ENCODE peak calls at places on chromosomes 2 and 18, in seven cellular contexts. Y is upper lobe of right lung, T is cardiac fibroblast, L is brain microvascular endothelial cell, N is natural killer cell, O is tibial nerve, J is type B pancreatic cell. M is an unnamed sample.

GRCh38 chr2:229223107-229223506 is 48.0 kb downstream of the PID1 start:
- DNase-seq in Y (no peak), T (no peak), L (no peak), N (no peak), O (no peak), J (no peak), M (no peak)

GRCh38 chr18:79904357-79905147 is 46.9 kb downstream of the SLC66A2 start:
- DNase-seq in Y (peak), T (no peak), L (no peak), N (peak), O (no peak), J (no peak), M (no peak)

GRCh38 chr18:40676676-40677075 is 1278.4 kb upstream of the PIK3C3 start:
- DNase-seq in Y (no peak), T (peak), L (peak), N (no peak), O (no peak), J (no peak), M (no peak)

GRCh38 chr2:9095690-9096089 is 92.2 kb upstream of the MBOAT2 start:
- DNase-seq in Y (peak), T (peak), L (peak), N (no peak), O (no peak), J (no peak), M (no peak)

GRCh38 chr18:29383311-29384273 is 1206.7 kb upstream of the CDH2 start:
- DNase-seq in Y (no peak), T (peak), L (no peak), N (no peak), O (no peak), J (no peak), M (peak)

GRCh38 chr2:51673628-51674027 is 641.7 kb upstream of the NRXN1 start:
- DNase-seq in Y (no peak), T (no peak), L (no peak), N (no peak), O (no peak), J (no peak), M (no peak)

GRCh38 chr2:55099878-55100820 is 49.9 kb upstream of the RTN4 start:
- DNase-seq in Y (no peak), T (peak), L (peak), N (no peak), O (no peak), J (no peak), M (no peak)

GRCh38 chr2:240584486-240585031 is 2.0 kb upstream of the CAPN10 start:
- DNase-seq in Y (peak), T (peak), L (peak), N (no peak), O (no peak), J (no peak), M (no peak)

GRCh38 chr2:62432407-62432806 is 73.6 kb downstream of the TMEM17 start:
- DNase-seq in Y (no peak), T (no peak), L (no peak), N (no peak), O (no peak), J (no peak), M (no peak)

GRCh38 chr18:59566507-59566906 is 130.7 kb downstream of the CCBE1 start:
- DNase-seq in Y (no peak), T (peak), L (no peak), N (no peak), O (no peak), J (no peak), M (no peak)

GRCh38 chr2:95040470-95040869 is 15.0 kb downstream of the MAL start:
- DNase-seq in Y (no peak), T (no peak), L (no peak), N (no peak), O (no peak), J (no peak), M (no peak)

DNA sequence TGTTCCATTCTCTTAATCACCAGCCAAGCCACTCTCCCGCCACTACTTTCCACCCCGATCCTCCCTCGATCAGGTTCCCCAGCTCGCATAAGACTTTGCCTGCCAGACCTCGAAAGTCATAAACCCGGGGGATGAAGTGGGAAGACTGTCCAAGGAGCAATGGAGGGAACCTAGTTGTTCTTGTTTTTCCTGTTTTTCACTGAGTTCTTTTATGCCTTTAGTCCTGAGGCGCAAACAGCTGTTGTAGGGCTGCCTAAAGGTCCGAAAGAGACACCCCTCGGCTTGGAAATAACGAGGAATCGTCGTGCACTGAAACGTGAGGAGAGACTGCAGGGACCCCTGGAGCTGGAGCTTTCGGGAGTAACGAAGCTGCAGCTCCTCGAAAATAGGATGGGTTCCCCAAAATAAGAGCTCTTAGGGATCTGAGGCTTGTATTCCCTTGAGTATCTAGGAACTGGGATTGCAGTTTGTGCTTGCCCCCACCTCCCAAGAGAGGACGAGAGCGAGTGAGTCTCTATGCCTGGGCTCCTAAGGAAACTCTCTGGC is 1.7 kb upstream of the HOXD12 start:
- DNase-seq in Y (no peak), T (no peak), L (no peak), N (no peak), O (no peak), J (peak), M (no peak)
- TF ChIP-seq CTCF in Y (no peak), T (no peak), L (no peak), N (no peak), O (no peak), J (no peak), M (no peak)

GRCh38 chr18:67467188-67467587 is 49.3 kb downstream of the DSEL start:
- DNase-seq in Y (no peak), T (no peak), L (no peak), N (no peak), O (no peak), J (no peak), M (no peak)

GRCh38 chr18:67468038-67468437 is 48.5 kb downstream of the DSEL start:
- DNase-seq in Y (no peak), T (no peak), L (no peak), N (no peak), O (no peak), J (no peak), M (no peak)

GRCh38 chr18:67464499-67464898 is 52.0 kb downstream of the DSEL start:
- DNase-seq in Y (no peak), T (no peak), L (no peak), N (no peak), O (no peak), J (no peak), M (no peak)

GRCh38 chr18:67463829-67464228 is 52.7 kb downstream of the DSEL start:
- DNase-seq in Y (no peak), T (peak), L (no peak), N (no peak), O (no peak), J (no peak), M (no peak)
- TF ChIP-seq CTCF in Y (no peak), T (peak), L (peak), N (no peak), O (no peak), J (peak), M (peak)

DNA sequence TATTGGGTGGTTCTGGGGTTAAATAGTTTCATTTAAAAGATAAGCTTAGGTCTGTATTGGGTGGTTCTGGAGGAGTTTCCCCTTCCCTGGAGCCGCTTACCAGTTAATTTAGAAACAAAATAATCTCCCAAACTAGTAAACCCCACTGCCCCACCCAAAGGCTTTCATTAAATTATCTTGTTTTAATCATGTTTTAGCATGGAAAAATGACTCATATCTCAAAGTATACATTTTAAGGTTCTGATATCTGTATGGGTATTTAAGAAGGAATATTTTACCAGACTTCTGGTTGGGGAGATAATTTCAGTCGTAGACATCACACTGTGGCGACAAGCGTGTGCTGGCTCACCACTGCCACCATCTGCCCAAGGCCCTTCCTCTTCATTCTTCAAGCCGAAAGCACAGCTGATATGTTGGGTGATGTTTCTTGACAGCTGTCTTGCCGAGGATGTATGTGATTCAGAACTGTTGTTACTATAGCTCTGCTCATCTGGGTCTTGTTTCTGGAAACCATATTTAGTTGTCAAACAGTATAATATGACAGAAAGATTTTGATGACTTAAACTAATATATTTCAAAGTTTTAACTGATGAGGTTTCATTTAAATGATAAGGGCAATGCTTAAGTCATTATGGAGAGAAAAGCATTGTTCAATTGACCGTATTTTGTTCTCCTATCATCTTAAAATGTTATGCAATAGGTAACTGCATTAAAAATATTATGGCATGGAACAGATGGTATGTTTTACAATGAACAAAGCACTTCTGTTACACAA is 5.1 kb downstream of the FIGLA start:
- DNase-seq in Y (no peak), T (peak), L (peak), N (peak), O (no peak), J (no peak), M (no peak)
- TF ChIP-seq CTCF in Y (peak), T (peak), L (peak), N (peak), O (no peak), J (peak), M (peak)

DNA sequence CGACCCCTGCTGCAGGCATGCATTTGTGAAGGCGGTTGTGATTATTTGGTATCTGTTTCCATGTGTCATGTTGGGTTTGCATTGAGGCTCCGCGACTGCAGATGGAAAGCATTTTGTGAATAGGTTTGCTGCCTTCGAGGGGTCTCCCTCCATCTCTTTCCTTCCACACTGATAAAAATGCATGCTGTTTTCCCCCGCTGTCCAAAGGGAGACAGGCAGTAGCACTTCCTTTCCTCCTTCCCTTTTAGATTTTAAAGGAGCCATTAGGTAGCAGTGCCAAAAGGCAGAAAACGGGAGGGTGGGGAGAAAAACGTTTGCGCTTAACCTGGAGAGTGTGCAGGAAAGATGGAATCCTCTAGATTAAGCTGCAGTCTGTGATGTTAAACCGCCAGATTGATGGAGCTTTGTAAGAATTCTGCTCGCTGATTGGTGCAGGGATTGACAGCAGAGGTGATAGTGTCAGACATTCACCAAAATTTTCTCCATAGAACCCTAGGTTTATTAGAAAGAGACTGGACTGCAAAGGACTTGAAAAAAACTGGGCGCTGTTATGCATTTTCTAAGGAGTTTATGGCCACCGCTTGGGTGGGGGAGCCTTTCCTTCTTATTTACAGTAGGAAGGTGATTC is 653 bp downstream of the MAPRE2 start:
- DNase-seq in Y (no peak), T (peak), L (no peak), N (no peak), O (no peak), J (no peak), M (no peak)
- TF ChIP-seq CTCF in Y (no peak), T (no peak), L (no peak), N (no peak), O (no peak), J (peak), M (no peak)

GRCh38 chr2:158755738-158756137 is 39.4 kb upstream of the DAPL1 start:
- DNase-seq in Y (no peak), T (no peak), L (no peak), N (no peak), O (no peak), J (no peak), M (no peak)
- TF ChIP-seq CTCF in Y (peak), T (peak), L (peak), N (no peak), O (no peak), J (peak), M (peak)

DNA sequence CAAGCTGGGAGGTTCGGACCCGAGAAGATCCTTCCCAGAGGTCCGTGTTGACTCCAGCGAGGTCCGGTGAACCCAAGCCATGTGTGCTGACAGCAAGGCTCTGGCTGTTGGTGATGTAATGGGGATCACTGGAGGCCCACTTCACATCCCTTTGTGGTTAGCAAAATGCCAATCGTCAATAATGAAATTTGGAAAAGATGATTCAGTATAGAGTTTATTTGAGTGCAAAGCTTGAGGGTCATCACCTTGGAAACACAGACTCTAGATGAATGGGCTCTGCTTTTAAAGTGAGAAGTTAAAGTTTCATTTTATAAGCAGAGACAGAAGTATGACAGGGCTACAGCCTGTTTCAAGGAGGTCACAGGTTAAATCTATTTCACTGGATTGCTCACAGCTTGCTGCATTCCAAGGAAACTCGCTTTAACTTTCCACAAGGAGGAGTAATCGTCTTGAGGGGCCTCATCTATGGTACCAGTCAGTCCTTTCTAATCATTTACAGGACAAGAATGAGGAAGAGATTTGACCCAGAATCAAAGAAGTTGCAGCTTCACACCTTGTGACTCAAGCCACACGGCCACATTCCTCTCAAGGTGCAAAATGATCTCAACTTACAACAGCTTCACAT is 140.5 kb downstream of the TPO start:
- DNase-seq in Y (peak), T (peak), L (peak), N (no peak), O (peak), J (no peak), M (peak)
- TF ChIP-seq CTCF in Y (peak), T (peak), L (peak), N (no peak), O (peak), J (peak), M (peak)

DNA sequence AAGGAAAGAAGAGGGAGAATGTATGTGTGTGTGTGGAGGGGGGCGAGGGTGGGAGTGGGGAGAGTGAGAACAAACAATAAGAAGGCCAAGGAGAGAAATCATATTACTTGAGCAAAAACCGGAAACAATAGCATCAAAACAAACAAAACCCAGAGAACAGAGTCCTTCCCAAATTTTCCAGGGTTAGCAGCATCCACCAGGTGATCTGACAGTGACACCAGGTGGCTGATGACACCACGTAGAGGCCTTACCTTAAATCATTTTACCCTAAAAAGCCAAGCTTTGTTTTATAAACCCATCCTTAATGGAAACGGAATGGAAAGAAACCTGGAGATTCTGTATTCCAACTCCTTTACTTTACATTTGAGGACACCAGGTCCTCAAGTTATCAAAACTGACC is 42.9 kb downstream of the CDCA7 start:
- DNase-seq in Y (no peak), T (no peak), L (no peak), N (no peak), O (no peak), J (no peak), M (no peak)
- TF ChIP-seq CTCF in Y (no peak), T (no peak), L (peak), N (no peak), O (no peak), J (no peak), M (no peak)

DNA sequence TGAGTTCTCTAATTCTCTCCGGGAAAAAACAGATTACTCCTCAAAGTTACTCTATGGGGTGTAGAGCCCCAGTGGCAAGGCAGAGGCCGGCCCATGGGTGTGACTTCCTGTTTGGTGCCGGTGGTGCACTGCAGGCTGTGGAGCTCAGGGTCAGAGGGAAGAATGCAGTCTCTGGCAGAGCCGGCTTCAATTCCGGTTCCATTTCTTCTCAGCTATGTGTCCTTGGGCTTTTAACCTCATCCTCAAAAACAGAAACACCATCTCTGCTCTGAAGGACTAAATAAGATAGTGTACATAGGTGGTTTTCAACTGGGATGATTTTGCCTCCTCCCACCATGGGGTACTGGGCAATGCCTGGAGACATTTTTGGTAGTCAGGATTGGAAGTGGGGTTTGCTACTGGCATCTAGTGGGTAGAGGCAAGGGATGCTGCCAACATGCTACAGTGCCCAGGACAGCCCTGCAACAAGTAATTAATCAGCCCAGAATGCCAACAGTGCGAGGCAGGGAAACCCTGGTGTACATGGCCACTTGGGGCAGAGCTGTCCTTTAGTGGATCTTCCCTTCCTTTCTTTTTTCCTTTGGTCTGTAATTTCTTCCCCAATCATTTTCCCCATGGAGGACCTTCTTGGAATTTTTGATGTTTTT is 81.2 kb downstream of the INSIG2 start:
- DNase-seq in Y (no peak), T (no peak), L (no peak), N (no peak), O (no peak), J (no peak), M (no peak)
- TF ChIP-seq CTCF in Y (no peak), T (no peak), L (no peak), N (no peak), O (no peak), J (no peak), M (no peak)

DNA sequence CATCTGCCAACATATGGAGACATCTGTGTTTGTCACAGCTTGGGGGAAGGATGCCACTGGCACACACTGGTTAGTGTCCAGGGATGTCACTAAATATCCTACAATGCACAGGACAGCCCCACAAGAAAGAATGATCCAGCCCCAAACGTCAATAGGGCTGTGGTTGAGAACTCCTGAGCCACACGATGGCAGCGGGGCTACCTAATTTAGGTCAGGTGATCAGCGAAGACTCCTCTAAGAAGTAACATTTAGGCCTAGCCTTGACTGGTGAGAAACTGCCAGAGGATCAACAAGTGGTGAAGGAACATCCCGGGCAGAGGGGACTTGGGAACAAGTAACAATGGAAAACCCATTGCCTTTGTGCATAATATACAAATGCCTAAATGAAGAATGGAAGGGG is 5.0 kb upstream of the TGIF1 start:
- DNase-seq in Y (no peak), T (no peak), L (no peak), N (no peak), O (no peak), J (no peak), M (no peak)
- TF ChIP-seq CTCF in Y (no peak), T (no peak), L (no peak), N (no peak), O (no peak), J (no peak), M (no peak)

GRCh38 chr18:36533446-36534153 is 236.1 kb downstream of the FHOD3 start:
- DNase-seq in Y (no peak), T (no peak), L (no peak), N (no peak), O (no peak), J (no peak), M (no peak)

GRCh38 chr18:36535202-36535935 is 237.9 kb downstream of the FHOD3 start:
- DNase-seq in Y (no peak), T (no peak), L (no peak), N (no peak), O (no peak), J (no peak), M (no peak)

GRCh38 chr18:36532394-36532793 is 234.9 kb downstream of the FHOD3 start:
- DNase-seq in Y (no peak), T (peak), L (no peak), N (no peak), O (no peak), J (no peak), M (peak)

GRCh38 chr18:36532815-36533214 is 235.3 kb downstream of the FHOD3 start:
- DNase-seq in Y (no peak), T (no peak), L (no peak), N (no peak), O (no peak), J (no peak), M (no peak)

GRCh38 chr18:36534154-36534688 is 236.7 kb downstream of the FHOD3 start:
- DNase-seq in Y (no peak), T (no peak), L (no peak), N (no peak), O (no peak), J (no peak), M (peak)
- TF ChIP-seq CTCF in Y (no peak), T (no peak), L (no peak), N (no peak), O (no peak), J (no peak), M (no peak)